ENCODE peak calls at places on chromosomes 11 and 22, in seven cellular contexts. F, R, I, C, K, B and H are unnamed samples.

GRCh38 chr22:23242473-23243001 is 62.2 kb downstream of the BCR start:
- DNase-seq in K (no peak), I (no peak), R (no peak), C (peak; percentile 71), F (no peak), B (no peak), H (no peak)

GRCh38 chr11:12900496-12900895 is 108.6 kb upstream of the RASSF10 start:
- DNase-seq in C (peak; percentile 88), I (no peak), K (no peak), R (peak; percentile 94), B (peak; percentile 97), F (peak; percentile 71), H (peak; percentile 91)

GRCh38 chr11:124769804-124770774 is 8.0 kb upstream of the ESAM start:
- DNase-seq in I (no peak), C (no peak), K (no peak), R (peak; percentile 59), F (no peak), B (peak; percentile 86), H (peak; percentile 68)

GRCh38 chr11:45067966-45068365 is 78.5 kb upstream of the PRDM11 start:
- DNase-seq in R (no peak), B (no peak), F (no peak), I (peak; percentile 73), C (no peak), K (no peak), H (no peak)

GRCh38 chr11:112097734-112098528 is 11.3 kb downstream of the SDHD start:
- DNase-seq in B (no peak), C (no peak), R (no peak), I (no peak), K (no peak), F (no peak), H (no peak)

GRCh38 chr11:115581871-115582639 is 77.8 kb upstream of the CADM1 start:
- DNase-seq in R (peak; percentile 4), F (no peak), K (no peak), I (no peak), C (peak; percentile 6), B (no peak), H (no peak)

GRCh38 chr11:2137202-2138071 is 1.8 kb downstream of the IGF2 start:
- DNase-seq in R (peak; percentile 25), B (peak; percentile 73), C (peak; percentile 83), K (peak; percentile 88), I (no peak), F (no peak), H (peak; percentile 78)

GRCh38 chr11:105148241-105148640 is 8.7 kb upstream of the CARD18 start:
- DNase-seq in B (peak; percentile 55), K (no peak), R (no peak), I (no peak), F (no peak), C (no peak), H (peak; percentile 43)